ENCODE peak calls at places on chromosomes 6 and 20, in ten cellular contexts. C, K, B, H, X, N, S, W, Y and O are unnamed samples. For H3K36me3, the result is how much of the 10 kb centered on the place peaks cover.

GRCh38 chr6:44701038-44701636 is 313.6 kb downstream of the CDC5L start:
- DNase-seq in K (no peak), X (no peak), W (peak), Y (no peak), N (no peak), S (no peak), B (no peak), H (no peak), C (no peak), O (no peak)

GRCh38 chr6:23176883-23177282 is 607.5 kb downstream of the HDGFL1 start:
- DNase-seq in X (no peak), K (no peak), B (no peak), N (no peak), W (peak), Y (peak), H (no peak), S (no peak), C (no peak), O (peak)

GRCh38 chr20:59222982-59223610 is 59.5 kb downstream of the ZNF831 start:
- DNase-seq in K (no peak), N (peak), B (no peak), X (no peak), C (peak), Y (peak), W (peak), H (no peak), S (no peak), O (no peak)

GRCh38 chr6:161137839-161138544 is 135.9 kb downstream of the AGPAT4 start:
- DNase-seq in X (no peak), Y (no peak), S (no peak), C (no peak), K (no peak), N (no peak), W (no peak), B (no peak), H (no peak), O (no peak)

GRCh38 chr20:23336476-23336875 is 14.1 kb upstream of the NXT1 start:
- DNase-seq in N (no peak), Y (no peak), C (no peak), S (no peak), W (no peak), K (no peak), H (no peak), B (no peak), X (no peak), O (no peak)

GRCh38 chr6:144936764-144937163 is 651.6 kb downstream of the UTRN start:
- DNase-seq in H (no peak), Y (no peak), C (no peak), K (no peak), S (no peak), N (no peak), B (no peak), W (no peak), X (no peak), O (no peak)

GRCh38 chr6:168128631-168129291 is 49.7 kb upstream of the FRMD1 start:
- DNase-seq in N (no peak), S (no peak), H (no peak), X (no peak), B (no peak), C (no peak), W (no peak), Y (no peak), K (no peak), O (no peak)

GRCh38 chr6:32148289-32148688 is 3.5 kb downstream of the PRRT1 start:
- DNase-seq in C (peak), H (no peak), W (peak), N (no peak), Y (peak), S (no peak), K (no peak), B (no peak), X (no peak), O (no peak)

GRCh38 chr20:10495173-10495572 is 60.1 kb downstream of the SLX4IP start:
- DNase-seq in N (no peak), H (no peak), Y (no peak), K (no peak), C (no peak), S (no peak), X (no peak), B (no peak), W (no peak), O (no peak)

GRCh38 chr6:137970368-137970767 is 103.3 kb downstream of the TNFAIP3 start:
- DNase-seq in Y (no peak), N (no peak), K (peak), X (no peak), B (no peak), W (no peak), S (no peak), H (no peak), C (no peak), O (no peak)

GRCh38 chr20:53142225-53142624 is 170.1 kb downstream of the TSHZ2 start:
- DNase-seq in C (no peak), K (peak), S (no peak), N (no peak), H (no peak), Y (no peak), X (no peak), W (no peak), B (no peak), O (no peak)

GRCh38 chr6:46476301-46476700 is 14.9 kb downstream of the RCAN2 start:
- DNase-seq in S (no peak), K (no peak), H (no peak), Y (no peak), B (no peak), W (no peak), C (no peak), N (no peak), X (no peak), O (no peak)

GRCh38 chr20:47540443-47541354 is 39.0 kb downstream of the NCOA3 start:
- DNase-seq in W (no peak), K (peak), B (no peak), H (no peak), S (no peak), N (no peak), Y (peak), C (no peak), X (no peak), O (no peak)

GRCh38 chr20:46362931-46363872 is 43.2 kb downstream of the ELMO2 start:
- DNase-seq in X (no peak), C (no peak), K (no peak), N (no peak), Y (no peak), W (no peak), H (no peak), S (no peak), B (no peak), O (no peak)

GRCh38 chr6:119683022-119683421 is 333.5 kb upstream of the MAN1A1 start:
- DNase-seq in K (no peak), C (peak), X (no peak), Y (peak), S (no peak), N (no peak), W (no peak), B (no peak), H (no peak), O (no peak)

GRCh38 chr20:34557936-34558319 is 590 bp upstream of the MAP1LC3A start:
- DNase-seq in W (no peak), B (no peak), K (no peak), S (no peak), X (no peak), N (no peak), Y (no peak), H (no peak), C (no peak), O (no peak)

GRCh38 chr6:120354452-120355098 is 979.7 kb downstream of the TBC1D32 start:
- DNase-seq in K (no peak), B (no peak), X (no peak), Y (no peak), N (no peak), W (no peak), H (no peak), C (no peak), S (no peak), O (no peak)

GRCh38 chr20:13865825-13866351 is 81.1 kb downstream of the NDUFAF5 start:
- DNase-seq in H (no peak), Y (peak), S (no peak), C (no peak), W (no peak), X (no peak), K (no peak), N (no peak), B (no peak), O (no peak)

GRCh38 chr6:167349816-167350215 is 24.9 kb downstream of the TTLL2 start:
- DNase-seq in W (no peak), K (no peak), N (no peak), H (no peak), Y (no peak), X (no peak), S (no peak), C (no peak), B (no peak), O (no peak)

GRCh38 chr6:157790548-157791160 is 32.4 kb upstream of the SNX9 start:
- DNase-seq in H (no peak), X (no peak), W (no peak), Y (no peak), N (no peak), B (no peak), S (no peak), C (no peak), K (no peak), O (no peak)

GRCh38 chr6:124551711-124552233 is 410.5 kb upstream of the RNF217 start:
- DNase-seq in X (no peak), B (no peak), Y (no peak), K (no peak), S (no peak), C (no peak), H (no peak), N (no peak), W (no peak), O (no peak)

GRCh38 chr6:129498950-129499870 is 210.8 kb downstream of the ARHGAP18 start:
- DNase-seq in K (peak), Y (peak), C (peak), B (no peak), W (peak), H (peak), N (no peak), X (no peak), S (no peak), O (no peak)

GRCh38 chr20:297925-298754 is 770 bp downstream of the ZCCHC3 start:
- DNase-seq in B (peak), H (peak), Y (peak), K (peak), X (peak), C (peak), W (peak), N (peak), S (no peak), O (peak)

GRCh38 chr20:14924433-14924832 is 587.0 kb upstream of the FLRT3 start:
- DNase-seq in C (no peak), K (no peak), B (no peak), N (no peak), X (no peak), W (no peak), Y (no peak), S (no peak), H (no peak), O (no peak)

GRCh38 chr6:34239240-34239825 is 2.7 kb downstream of the HMGA1 start:
- DNase-seq in B (no peak), H (no peak), C (no peak), X (no peak), K (no peak), N (no peak), W (no peak), Y (no peak), S (no peak), O (no peak)

GRCh38 chr20:5658897-5659296 is 91.3 kb upstream of the SHLD1 start:
- DNase-seq in B (peak), N (peak), C (no peak), K (peak), Y (peak), H (peak), S (peak), W (peak), X (peak), O (peak)

GRCh38 chr6:33199687-33200233 is 705 bp downstream of the RXRB start:
- DNase-seq in W (peak), C (peak), B (peak), S (no peak), N (peak), K (peak), H (peak), Y (no peak), X (peak), O (peak)

GRCh38 chr6:26659042-26659359 is 545 bp downstream of the ZNF322 start:
- DNase-seq in N (no peak), X (no peak), H (no peak), K (no peak), S (no peak), W (no peak), B (no peak), Y (no peak), C (no peak), O (no peak)

GRCh38 chr6:6220718-6221117 is 99.7 kb downstream of the F13A1 start:
- DNase-seq in B (no peak), W (peak), X (no peak), Y (no peak), H (no peak), C (no peak), K (peak), N (no peak), S (no peak), O (no peak)

GRCh38 chr20:63108247-63108646 is 101.5 kb upstream of the BHLHE23 start:
- DNase-seq in H (no peak), Y (no peak), C (no peak), N (no peak), X (no peak), B (peak), W (no peak), K (no peak), S (no peak), O (no peak)

GRCh38 chr6:152296648-152297376 is 340.4 kb downstream of the SYNE1 start:
- DNase-seq in S (no peak), H (no peak), Y (no peak), W (peak), B (no peak), C (no peak), N (no peak), X (no peak), K (no peak), O (no peak)

GRCh38 chr6:158038291-158039177 is 56.9 kb downstream of the SYNJ2 start:
- DNase-seq in H (no peak), W (no peak), S (no peak), N (no peak), X (peak), K (no peak), Y (peak), B (peak), C (no peak), O (no peak)

GRCh38 chr6:53771780-53772624 is 22.8 kb upstream of the LRRC1 start:
- DNase-seq in C (no peak), B (no peak), Y (no peak), S (no peak), H (peak), W (no peak), K (no peak), X (no peak), N (no peak), O (no peak)

DNA sequence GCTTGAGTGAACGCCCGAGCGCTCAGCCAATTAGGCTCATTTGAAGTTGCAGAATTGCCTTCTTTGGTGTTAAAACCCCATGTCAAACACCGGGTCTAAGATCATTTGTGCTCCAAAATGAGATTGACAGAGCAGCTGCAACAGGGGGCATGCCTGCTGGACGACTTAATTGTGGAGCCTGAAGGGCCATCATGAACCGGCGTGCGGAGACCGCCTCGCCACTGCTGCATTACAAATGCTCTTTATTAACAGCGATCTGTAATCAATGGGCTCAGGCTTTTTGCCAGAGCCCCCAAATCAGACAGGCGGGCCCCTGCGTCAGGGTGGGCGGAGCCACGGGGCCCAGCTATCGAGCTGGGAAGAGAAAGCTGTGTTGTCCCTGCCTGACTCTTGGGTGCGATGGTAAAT is 183.2 kb downstream of the SIM1 start:
- DNase-seq in N (peak), B (no peak), C (peak), W (peak), X (no peak), K (no peak), Y (no peak), H (no peak), S (no peak), O (no peak)
- H3K27ac ChIP-seq in N (no peak), B (no peak), C (peak), W (peak), X (no peak), K (no peak), Y (no peak), H (no peak), S (no peak), O (no peak)

GRCh38 chr20:62009869-62010445 is 55.7 kb downstream of the TAF4 start:
- DNase-seq in W (no peak), H (no peak), X (no peak), S (no peak), Y (no peak), C (no peak), N (no peak), B (no peak), K (no peak), O (no peak)

GRCh38 chr20:62011938-62012534 is 53.6 kb downstream of the TAF4 start:
- DNase-seq in B (no peak), W (no peak), X (no peak), K (no peak), C (no peak), Y (no peak), H (no peak), N (no peak), S (no peak), O (no peak)

GRCh38 chr20:62010551-62011402 is 54.9 kb downstream of the TAF4 start:
- DNase-seq in B (peak), N (peak), Y (peak), H (peak), X (peak), W (peak), C (peak), S (no peak), K (peak), O (peak)

GRCh38 chr20:62012631-62013030 is 53.0 kb downstream of the TAF4 start:
- DNase-seq in Y (no peak), K (no peak), B (no peak), W (no peak), C (no peak), S (no peak), H (no peak), N (no peak), X (no peak), O (no peak)

GRCh38 chr20:62011403-62011791 is 54.3 kb downstream of the TAF4 start:
- DNase-seq in Y (no peak), W (no peak), K (no peak), B (no peak), H (no peak), S (no peak), N (no peak), X (no peak), C (no peak), O (no peak)
- H3K36me3 ChIP-seq in Y (under half), W (under half), K (half or more), B (half or more), H (under half), S (under half), N (under half), X (under half), C (under half), O (under half)

DNA sequence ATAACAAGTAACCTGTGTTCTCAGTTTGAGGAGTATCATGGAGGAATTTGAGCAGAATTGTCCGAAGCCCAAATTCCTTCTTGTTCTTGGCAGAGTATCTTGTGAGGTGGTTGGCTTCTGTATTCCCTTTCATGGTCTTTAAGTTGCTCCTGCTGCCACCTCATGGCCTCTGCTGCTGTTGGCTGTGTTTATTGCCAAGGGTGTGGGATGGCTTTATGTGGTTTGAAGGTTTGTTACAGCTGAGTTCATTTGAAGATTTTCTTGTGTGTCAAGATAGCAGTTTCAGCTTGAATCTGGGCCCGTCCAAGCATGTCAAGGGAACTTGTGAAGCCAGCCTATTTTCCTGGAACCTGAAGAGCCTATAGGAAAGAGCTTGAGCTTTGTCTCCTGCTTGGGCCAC is 20.2 kb upstream of the TTK start:
- DNase-seq in S (no peak), B (no peak), W (peak), H (no peak), Y (peak), X (peak), C (peak), K (no peak), N (no peak), O (no peak)
- TF ChIP-seq CTCF in S (no peak), B (no peak), W (peak), H (peak), Y (peak), X (peak), C (peak), K (no peak), N (no peak), O (no peak)

DNA sequence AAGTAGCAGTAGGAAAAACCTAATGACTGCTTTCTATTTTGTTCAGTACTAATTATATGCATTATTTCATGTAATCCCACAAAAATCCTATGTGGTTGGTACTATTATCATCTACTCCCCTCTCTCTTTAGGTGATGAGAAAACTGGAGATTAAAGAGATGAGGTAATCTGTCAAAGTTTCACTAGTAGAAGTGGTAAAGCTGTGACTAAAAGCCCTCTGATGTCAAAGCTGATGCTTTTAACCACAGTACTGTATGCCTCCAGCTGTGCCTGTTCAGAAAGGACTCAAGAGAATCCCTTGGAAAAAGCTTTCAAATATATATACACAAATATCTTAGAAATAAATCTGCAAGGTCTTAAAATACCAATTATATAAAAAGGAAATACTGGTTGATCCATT is 38.0 kb downstream of the PHIP start:
- DNase-seq in S (no peak), K (no peak), Y (no peak), B (no peak), C (no peak), H (peak), W (no peak), X (no peak), N (no peak), O (no peak)
- H3K27ac ChIP-seq in S (no peak), K (no peak), Y (no peak), B (no peak), C (no peak), H (no peak), W (no peak), X (no peak), N (no peak), O (no peak)